ENCODE peak calls at places on chromosome 3, in seven cellular contexts. K, Z, I, E, X, C and F are unnamed samples.

GRCh38 chr3:50316657-50317242 is 5.8 kb downstream of the HYAL2 start:
- DNase-seq in K (peak), Z (no peak), I (peak), E (no peak), X (no peak), C (no peak), F (no peak)

GRCh38 chr3:106006001-106006400 is 137.2 kb upstream of the CBLB start:
- DNase-seq in K (no peak), Z (no peak), I (no peak), E (no peak), X (no peak), C (no peak), F (no peak)

GRCh38 chr3:143070977-143071551 is 48.5 kb upstream of the CHST2 start:
- DNase-seq in K (no peak), Z (no peak), I (no peak), E (no peak), X (peak), C (no peak), F (no peak)

GRCh38 chr3:15899438-15899837 is 101.7 kb upstream of the ANKRD28 start:
- DNase-seq in K (peak), Z (no peak), I (peak), E (no peak), X (no peak), C (no peak), F (no peak)

GRCh38 chr3:6799264-6799915 is 61.5 kb upstream of the GRM7 start:
- DNase-seq in K (peak), Z (peak), I (peak), E (peak), X (peak), C (no peak), F (peak)

GRCh38 chr3:150958694-150959093 is 13.8 kb downstream of the CLRN1 start:
- DNase-seq in K (no peak), Z (no peak), I (no peak), E (no peak), X (no peak), C (no peak), F (no peak)

GRCh38 chr3:54756330-54756731 is 171.5 kb downstream of the LRTM1 start:
- DNase-seq in K (no peak), Z (no peak), I (no peak), E (no peak), X (no peak), C (no peak), F (no peak)

GRCh38 chr3:59424268-59425010 is 374.6 kb upstream of the CFAP20DC start:
- DNase-seq in K (no peak), Z (no peak), I (no peak), E (no peak), X (no peak), C (no peak), F (no peak)

GRCh38 chr3:57892423-57892822 is 115.8 kb upstream of the FLNB start:
- DNase-seq in K (no peak), Z (no peak), I (peak), E (no peak), X (no peak), C (no peak), F (no peak)

GRCh38 chr3:2713923-2714322 is 396.3 kb downstream of the IL5RA start:
- DNase-seq in K (no peak), Z (no peak), I (no peak), E (no peak), X (no peak), C (no peak), F (no peak)

GRCh38 chr3:2727566-2728318 is 382.4 kb downstream of the IL5RA start:
- DNase-seq in K (no peak), Z (no peak), I (no peak), E (no peak), X (no peak), C (no peak), F (no peak)

GRCh38 chr3:65177879-65178484 is 490.2 kb upstream of the ADAMTS9 start:
- DNase-seq in K (no peak), Z (peak), I (no peak), E (no peak), X (no peak), C (no peak), F (no peak)

GRCh38 chr3:11251807-11252176 is 20.4 kb upstream of the ATG7 start:
- DNase-seq in K (no peak), Z (no peak), I (no peak), E (no peak), X (no peak), C (no peak), F (no peak)

GRCh38 chr3:12986986-12987385 is 86.2 kb downstream of the IQSEC1 start:
- DNase-seq in K (no peak), Z (no peak), I (no peak), E (no peak), X (no peak), C (no peak), F (no peak)
- TF ChIP-seq SIN3A in K (no peak), Z (no peak), I (no peak), E (no peak), X (no peak), C (no peak), F (no peak)

GRCh38 chr3:70608434-70608833 is 296.0 kb upstream of the MDFIC2 start:
- DNase-seq in K (no peak), Z (no peak), I (no peak), E (no peak), X (no peak), C (no peak), F (no peak)

GRCh38 chr3:70615286-70615685 is 302.8 kb upstream of the MDFIC2 start:
- DNase-seq in K (no peak), Z (no peak), I (no peak), E (peak), X (no peak), C (no peak), F (no peak)

GRCh38 chr3:70618151-70618550 is 305.7 kb upstream of the MDFIC2 start:
- DNase-seq in K (no peak), Z (no peak), I (no peak), E (no peak), X (no peak), C (no peak), F (no peak)

GRCh38 chr3:70612920-70613319 is 300.5 kb upstream of the MDFIC2 start:
- DNase-seq in K (no peak), Z (no peak), I (no peak), E (no peak), X (no peak), C (no peak), F (no peak)

DNA sequence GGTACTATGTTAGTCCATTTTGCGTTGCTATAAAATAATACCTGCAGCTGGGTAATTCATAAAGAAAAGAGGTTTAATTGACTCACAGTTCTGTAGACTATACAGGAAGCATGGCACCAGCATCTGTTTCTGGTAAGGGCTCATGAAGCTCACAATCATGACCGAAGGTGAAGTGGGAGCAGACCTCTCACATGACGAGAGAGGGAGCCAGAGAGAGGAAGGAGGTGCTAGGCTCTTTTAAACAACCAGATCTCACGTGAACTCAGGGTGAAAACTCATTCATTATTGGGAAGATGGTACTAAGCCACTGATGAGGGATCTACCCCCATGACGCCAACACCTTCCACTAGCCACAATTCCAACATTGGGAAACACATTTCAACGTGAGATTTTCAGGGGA is 301.7 kb upstream of the MDFIC2 start:
- DNase-seq in K (no peak), Z (no peak), I (peak), E (no peak), X (no peak), C (no peak), F (no peak)
- TF ChIP-seq SIN3A in K (no peak), Z (no peak), I (no peak), E (no peak), X (no peak), C (no peak), F (no peak)

GRCh38 chr3:30012941-30013543 is 593.4 kb upstream of the TGFBR2 start:
- DNase-seq in K (peak), Z (peak), I (peak), E (peak), X (peak), C (peak), F (peak)
- TF ChIP-seq SIN3A in K (no peak), Z (no peak), I (no peak), E (no peak), X (no peak), C (no peak), F (no peak)

DNA sequence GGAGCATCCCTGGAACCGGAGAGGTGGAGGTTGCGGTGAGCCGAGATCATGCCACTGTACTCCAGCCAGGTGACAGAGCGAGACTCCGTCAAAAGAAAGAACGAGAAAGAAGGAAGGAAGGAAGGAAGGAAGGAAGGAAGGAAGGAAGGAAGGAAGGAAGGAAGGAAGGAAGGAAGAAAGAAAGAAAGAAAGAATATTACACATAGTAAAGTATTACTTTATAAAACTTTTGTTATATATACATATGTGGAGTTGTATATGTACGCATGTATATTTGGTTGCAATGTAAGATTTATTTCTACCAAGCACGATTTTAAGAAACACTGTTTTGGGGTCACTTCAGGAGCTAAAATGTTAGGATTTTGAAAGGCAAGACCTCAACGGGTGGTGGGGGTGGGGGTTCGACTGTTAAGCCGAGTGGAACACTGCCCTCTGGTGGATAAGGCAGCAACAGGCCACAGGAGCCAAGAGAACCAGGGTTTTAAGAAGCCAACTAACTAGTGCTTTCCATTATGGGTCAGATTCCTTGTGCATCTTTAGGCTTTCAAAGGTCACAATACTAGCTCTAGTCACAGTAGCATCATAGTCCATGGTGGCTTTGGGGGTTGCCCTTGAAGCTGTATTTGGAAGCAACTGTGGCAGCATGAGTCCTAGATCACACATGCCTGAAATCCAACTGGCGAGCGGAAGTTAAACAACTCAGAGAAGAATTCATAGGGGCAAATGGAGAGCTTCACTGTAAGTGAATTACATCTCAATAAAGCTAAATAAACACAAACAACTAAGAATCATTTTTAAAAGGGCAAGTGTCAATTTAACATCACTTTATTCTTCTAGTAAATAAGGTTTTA is 22.5 kb downstream of the GLB1 start:
- DNase-seq in K (peak), Z (peak), I (peak), E (peak), X (peak), C (no peak), F (peak)
- TF ChIP-seq SIN3A in K (no peak), Z (no peak), I (no peak), E (no peak), X (no peak), C (no peak), F (no peak)

DNA sequence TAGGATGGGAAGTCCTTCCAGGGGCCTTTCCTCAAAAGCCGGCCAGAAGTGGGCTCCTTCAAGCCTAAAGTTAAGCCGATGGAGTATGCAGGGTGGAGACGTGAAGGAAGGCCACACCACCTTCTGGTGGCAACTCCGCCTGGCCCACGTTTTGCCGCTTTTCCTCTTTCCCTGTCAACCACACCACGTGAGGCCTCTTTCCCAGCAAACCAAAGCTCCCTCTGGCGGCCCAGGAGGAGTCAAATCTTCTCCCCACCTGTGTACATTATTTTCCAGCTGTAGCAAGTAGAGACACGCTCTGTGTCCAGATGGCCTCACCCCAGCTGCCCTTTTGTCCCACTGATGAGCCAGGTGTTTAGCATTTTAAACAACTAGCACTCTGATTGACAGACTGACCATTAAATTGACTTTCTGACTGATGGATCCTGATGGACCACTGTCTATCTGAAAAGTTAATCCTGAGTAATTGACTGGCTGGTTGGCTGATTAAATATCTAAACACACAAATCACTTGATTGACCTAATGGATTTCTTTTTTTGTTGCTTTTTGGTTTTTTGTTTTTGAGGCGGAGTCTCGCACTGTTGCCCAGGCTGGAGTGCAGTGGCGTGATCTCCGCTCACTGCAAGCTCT is 59.6 kb upstream of the ZBTB38 start:
- DNase-seq in K (peak), Z (peak), I (peak), E (peak), X (peak), C (no peak), F (no peak)
- TF ChIP-seq SIN3A in K (peak), Z (no peak), I (no peak), E (peak), X (peak), C (no peak), F (no peak)

GRCh38 chr3:172102123-172102882 is 62.9 kb downstream of the FNDC3B start:
- DNase-seq in K (no peak), Z (no peak), I (no peak), E (no peak), X (no peak), C (no peak), F (no peak)
- TF ChIP-seq SIN3A in K (no peak), Z (no peak), I (no peak), E (no peak), X (no peak), C (no peak), F (no peak)

GRCh38 chr3:125958511-125959316 is 10.3 kb upstream of the ROPN1B start:
- DNase-seq in K (no peak), Z (peak), I (peak), E (peak), X (no peak), C (no peak), F (no peak)

GRCh38 chr3:125961289-125961589 is 7.7 kb upstream of the ROPN1B start:
- DNase-seq in K (no peak), Z (no peak), I (no peak), E (no peak), X (no peak), C (no peak), F (no peak)

GRCh38 chr3:125959317-125960065 is 9.5 kb upstream of the ROPN1B start:
- DNase-seq in K (no peak), Z (peak), I (no peak), E (no peak), X (no peak), C (no peak), F (no peak)

GRCh38 chr3:125960456-125961288 is 8.3 kb upstream of the ROPN1B start:
- DNase-seq in K (no peak), Z (peak), I (no peak), E (no peak), X (no peak), C (no peak), F (no peak)

DNA sequence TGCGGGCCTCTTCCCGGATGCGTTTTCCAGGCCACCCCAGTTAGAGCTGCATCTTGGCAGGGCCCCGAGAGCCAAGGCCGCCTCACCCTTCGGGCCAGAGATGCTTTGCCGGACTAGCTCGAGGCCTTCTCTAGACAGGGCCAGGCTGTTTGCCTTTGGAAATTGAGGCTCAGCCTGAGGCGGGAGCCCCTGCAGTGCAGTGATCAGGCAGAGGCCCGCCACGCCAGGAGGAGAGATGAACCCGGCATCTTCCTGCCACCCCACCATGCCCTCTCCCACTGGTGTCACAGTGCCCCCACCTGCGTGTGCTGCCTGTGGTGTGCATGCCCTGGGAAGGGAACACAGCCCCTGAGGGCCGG is 8.9 kb upstream of the ROPN1B start:
- DNase-seq in K (no peak), Z (peak), I (no peak), E (no peak), X (no peak), C (no peak), F (no peak)
- TF ChIP-seq SIN3A in K (no peak), Z (no peak), I (no peak), E (no peak), X (no peak), C (no peak), F (no peak)

DNA sequence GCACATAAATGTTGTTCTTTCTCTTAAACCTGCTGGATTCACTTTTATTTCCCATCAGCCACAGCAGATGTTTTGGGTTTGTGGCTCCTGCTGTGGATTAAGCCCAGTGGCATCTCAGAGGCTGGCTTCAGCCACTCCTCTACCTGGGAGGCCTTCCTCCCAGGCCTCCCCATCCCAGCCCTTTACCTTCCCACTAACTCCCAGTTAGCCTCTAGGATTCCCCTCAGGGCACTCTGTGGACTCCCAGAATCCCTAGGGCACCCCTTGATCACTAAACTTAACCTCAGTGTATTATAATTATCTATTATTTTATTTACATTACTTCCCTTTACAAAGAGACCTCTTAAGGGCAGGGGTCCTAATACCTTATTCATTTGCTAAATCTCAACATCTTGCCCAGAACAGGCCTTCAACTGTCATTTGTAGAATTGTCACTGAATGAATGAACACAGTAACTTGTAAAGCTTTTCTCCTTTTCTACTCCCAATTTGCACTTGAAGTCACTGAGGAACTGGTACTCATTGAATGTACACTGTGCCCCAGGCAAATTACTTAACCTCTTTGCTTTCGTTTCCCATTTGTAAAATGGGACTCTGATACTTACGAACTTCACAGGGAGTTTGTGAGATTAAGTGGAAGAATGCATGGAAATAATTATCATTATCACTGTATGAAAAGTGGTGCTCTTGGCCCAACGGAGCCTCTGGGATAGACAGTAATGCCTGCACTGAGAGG is 8.3 kb downstream of the CCDC13 start:
- DNase-seq in K (no peak), Z (no peak), I (no peak), E (no peak), X (no peak), C (no peak), F (no peak)
- TF ChIP-seq SIN3A in K (no peak), Z (no peak), I (no peak), E (no peak), X (no peak), C (no peak), F (no peak)

GRCh38 chr3:12716605-12717121 is 42.4 kb downstream of the TMEM40 start:
- DNase-seq in K (no peak), Z (no peak), I (peak), E (no peak), X (no peak), C (no peak), F (no peak)
- TF ChIP-seq SIN3A in K (no peak), Z (no peak), I (no peak), E (no peak), X (no peak), C (no peak), F (no peak)

DNA sequence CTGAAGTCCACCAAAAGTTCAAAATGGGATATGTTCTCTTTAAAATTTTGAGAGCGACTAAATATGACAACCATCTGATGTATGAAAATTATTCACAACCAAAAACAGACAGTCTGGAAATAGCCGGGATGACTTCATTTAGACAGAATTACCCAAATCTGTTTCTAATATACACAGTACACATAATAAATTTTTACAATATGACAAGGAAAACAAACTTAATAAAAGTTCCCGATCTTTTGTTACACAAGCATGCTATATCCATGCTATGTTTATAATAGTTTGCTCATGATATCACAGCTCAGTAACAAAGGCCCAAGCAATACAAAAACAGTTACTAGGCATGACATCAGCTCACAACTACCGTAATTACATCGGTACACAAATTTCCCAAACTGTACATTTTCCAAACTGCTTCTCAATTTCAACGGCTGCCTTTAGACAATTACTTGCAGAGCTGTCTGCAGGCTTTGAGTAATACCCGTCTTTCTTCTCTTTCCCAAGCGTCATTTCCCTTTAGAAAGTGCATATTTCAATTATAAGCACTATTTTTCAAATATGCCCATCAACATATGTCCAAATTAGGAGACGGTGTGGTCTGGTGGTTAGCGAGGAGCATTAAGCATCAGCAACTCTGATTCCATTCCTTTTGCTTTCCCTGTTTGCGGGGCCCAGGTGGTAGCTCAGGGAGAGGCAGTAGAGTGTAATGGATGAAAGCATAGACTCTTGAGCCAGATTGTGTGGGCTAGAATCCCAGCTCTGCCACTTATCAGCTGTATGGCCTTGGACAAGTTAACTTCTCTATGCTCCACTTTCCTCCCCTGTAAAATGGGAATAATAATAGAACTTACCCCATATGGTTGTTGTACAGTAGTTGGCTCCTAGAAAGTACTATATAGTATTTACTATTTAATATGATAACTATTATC is 481.2 kb downstream of the FOXP1 start:
- DNase-seq in K (no peak), Z (peak), I (no peak), E (no peak), X (no peak), C (no peak), F (peak)
- TF ChIP-seq SIN3A in K (no peak), Z (no peak), I (no peak), E (no peak), X (no peak), C (no peak), F (no peak)